ENCODE peak calls at places on chromosomes 6 and 20, in six cellular contexts. E, L, F, G, N and A are unnamed samples.
A peak's percentile ranks its signal among the peaks of the same experiment; 100 is the strongest.

GRCh38 chr6:169132361-169132895 is 121.2 kb downstream of the THBS2 start:
- DNase-seq in F (no peak), E (no peak), L (no peak), N (no peak), G (no peak), A (no peak)

GRCh38 chr6:71139249-71139648 is 149.4 kb upstream of the OGFRL1 start:
- DNase-seq in L (no peak), G (no peak), E (no peak), F (no peak), N (peak; percentile 25), A (no peak)

GRCh38 chr6:16392010-16392409 is 153.6 kb downstream of the GMPR start:
- DNase-seq in G (no peak), N (no peak), F (no peak), E (no peak), L (no peak), A (no peak)

GRCh38 chr6:106858653-106859092 is 115.9 kb downstream of the CD24 start:
- DNase-seq in L (no peak), E (no peak), G (no peak), N (peak; percentile 27), F (no peak), A (no peak)

GRCh38 chr6:130577178-130577919 is 211.5 kb downstream of the TMEM200A start:
- DNase-seq in E (no peak), F (no peak), G (no peak), N (no peak), L (no peak), A (peak; percentile 86)

GRCh38 chr6:146190581-146190980 is 161.7 kb downstream of the GRM1 start:
- DNase-seq in L (no peak), G (no peak), E (no peak), N (no peak), F (no peak), A (no peak)

GRCh38 chr6:135044639-135045038 is 10.0 kb downstream of the HBS1L start:
- DNase-seq in F (no peak), N (no peak), G (no peak), L (no peak), E (no peak), A (no peak)

GRCh38 chr20:36173451-36173933 is 19.0 kb downstream of the EPB41L1 start:
- DNase-seq in F (no peak), L (no peak), N (no peak), E (no peak), G (no peak), A (peak; percentile 18)

GRCh38 chr6:134077301-134077700 is 24.9 kb upstream of the SLC2A12 start:
- DNase-seq in G (no peak), N (no peak), F (no peak), L (no peak), E (no peak), A (no peak)

GRCh38 chr6:6884193-6884627 is 223.6 kb upstream of the RREB1 start:
- DNase-seq in E (no peak), N (peak; percentile 18), F (no peak), L (no peak), G (no peak), A (no peak)

GRCh38 chr6:92684386-92684785 is 735.0 kb downstream of the EPHA7 start:
- DNase-seq in E (no peak), F (no peak), N (no peak), G (no peak), L (no peak), A (no peak)

GRCh38 chr6:79384845-79385244 is 150.4 kb upstream of the HMGN3 start:
- DNase-seq in G (no peak), L (no peak), E (peak; percentile 91), F (no peak), N (no peak), A (no peak)

GRCh38 chr6:107330190-107330589 is 129.2 kb downstream of the PDSS2 start:
- DNase-seq in F (no peak), E (no peak), L (no peak), N (no peak), G (no peak), A (peak; percentile 44)

GRCh38 chr6:138403324-138403800 is 661 bp upstream of the HEBP2 start:
- DNase-seq in L (peak; percentile 40), N (no peak), G (no peak), E (no peak), F (no peak), A (no peak)

GRCh38 chr6:108707328-108707976 is 140.8 kb upstream of the ARMC2 start:
- DNase-seq in E (peak; percentile 49), F (no peak), N (peak; percentile 55), G (no peak), L (no peak), A (no peak)

GRCh38 chr6:30763618-30764489 is 19.5 kb upstream of the IER3 start:
- DNase-seq in N (no peak), G (no peak), E (no peak), L (no peak), F (no peak), A (no peak)

GRCh38 chr20:20561172-20561571 is 151.3 kb downstream of the RALGAPA2 start:
- DNase-seq in L (no peak), E (no peak), G (no peak), F (no peak), N (no peak), A (no peak)

GRCh38 chr6:4354181-4354580 is 218.8 kb upstream of the ECI2 start:
- DNase-seq in L (no peak), N (no peak), G (no peak), E (no peak), F (no peak), A (no peak)

GRCh38 chr6:14339172-14339571 is 221.6 kb downstream of the CD83 start:
- DNase-seq in E (no peak), F (no peak), G (no peak), N (no peak), L (no peak), A (no peak)

GRCh38 chr20:38692436-38693411 is 31.6 kb upstream of the SLC32A1 start:
- DNase-seq in F (no peak), G (peak; percentile 22), L (no peak), N (no peak), E (no peak), A (peak; percentile 68)

GRCh38 chr6:15593798-15594197 is 69.0 kb downstream of the DTNBP1 start:
- DNase-seq in G (no peak), F (no peak), N (no peak), E (no peak), L (no peak), A (no peak)

GRCh38 chr6:25237579-25237978 is 41.6 kb upstream of the CARMIL1 start:
- DNase-seq in L (no peak), G (no peak), E (no peak), N (no peak), F (no peak), A (no peak)

GRCh38 chr6:107493158-107494057 is 3.5 kb downstream of the SOBP start:
- DNase-seq in F (no peak), N (no peak), G (no peak), L (no peak), E (peak; percentile 76), A (no peak)

GRCh38 chr6:141641406-141641805 is 491.3 kb upstream of the GJE1 start:
- DNase-seq in N (no peak), L (no peak), F (no peak), G (no peak), E (no peak), A (no peak)

GRCh38 chr6:139530551-139530950 is 156.1 kb upstream of the CITED2 start:
- DNase-seq in L (no peak), E (no peak), N (no peak), F (no peak), G (no peak), A (no peak)

GRCh38 chr20:58447733-58448391 is 58.8 kb downstream of the VAPB start:
- DNase-seq in L (no peak), G (no peak), F (no peak), E (peak; percentile 62), N (no peak), A (peak; percentile 41)

GRCh38 chr6:42405025-42405424 is 46.7 kb downstream of the TRERF1 start:
- DNase-seq in N (peak; percentile 38), F (no peak), L (no peak), E (no peak), G (no peak), A (no peak)

GRCh38 chr6:132750455-132751248 is 7.1 kb downstream of the VNN2 start:
- DNase-seq in F (no peak), L (no peak), N (no peak), E (no peak), G (no peak), A (no peak)

GRCh38 chr6:27238010-27238983 is 9.2 kb upstream of the PRSS16 start:
- DNase-seq in E (no peak), N (no peak), G (no peak), L (no peak), F (no peak), A (no peak)

GRCh38 chr6:140366991-140367390 is 992.5 kb upstream of the CITED2 start:
- DNase-seq in E (no peak), G (no peak), L (no peak), N (no peak), F (no peak), A (no peak)

GRCh38 chr6:30192076-30192475 is 21.1 kb downstream of the TRIM26 start:
- DNase-seq in L (no peak), G (no peak), N (no peak), F (no peak), E (no peak), A (no peak)

GRCh38 chr20:32017711-32018251 is 7.5 kb downstream of the CCM2L start:
- DNase-seq in G (no peak), F (no peak), E (peak; percentile 89), N (no peak), L (no peak), A (peak; percentile 50)

GRCh38 chr20:63434599-63435378 is 37.7 kb downstream of the KCNQ2 start:
- DNase-seq in F (peak; percentile 57), E (peak; percentile 91), L (peak; percentile 81), G (peak; percentile 27), N (no peak), A (peak; percentile 83)

GRCh38 chr6:26613717-26614683 is 17.2 kb downstream of the ABT1 start:
- DNase-seq in E (no peak), F (no peak), N (no peak), G (no peak), L (no peak), A (no peak)

GRCh38 chr6:170198298-170198697 is 92.6 kb downstream of the DLL1 start:
- DNase-seq in N (no peak), F (no peak), L (no peak), G (no peak), E (no peak), A (no peak)

GRCh38 chr6:167858086-167858591 is 31.4 kb downstream of the AFDN start:
- DNase-seq in G (no peak), F (no peak), L (no peak), N (peak; percentile 58), E (no peak), A (no peak)

GRCh38 chr6:30283761-30284160 is 43.0 kb upstream of the TRIM39 start:
- DNase-seq in G (no peak), L (no peak), N (no peak), F (no peak), E (no peak), A (no peak)

GRCh38 chr6:140434761-140435160 is 1060.3 kb upstream of the CITED2 start:
- DNase-seq in N (peak; percentile 28), L (no peak), E (no peak), F (no peak), G (no peak), A (no peak)

GRCh38 chr6:139743629-139744028 is 369.2 kb upstream of the CITED2 start:
- DNase-seq in F (no peak), L (no peak), N (peak; percentile 88), E (no peak), G (no peak), A (no peak)